ENCODE peak calls at places on chromosomes 2 and 18, in nine cellular contexts. One of them, this sample, is unnamed.

GRCh38 chr18:22856870-22857269 is 76.3 kb upstream of the RBBP8 start:
- DNase-seq in fibroblast of the aortic adventitia: no peak
- DNase-seq in GF-D8: no peak
- DNase-seq in H9: peak; percentile 52
- DNase-seq in stimulated activated CD4-positive, alpha-beta T cell treated with anti-CD3 and anti-CD28 coated beads, Interleukin-4, amount 100 ng/mL, for 24 hours: no peak
- DNase-seq in activated T-cell treated with anti-CD3 and anti-CD28 coated beads for 1 hour: no peak
- DNase-seq in RKO: no peak
- DNase-seq in mesenteric fat pad: no peak
- DNase-seq in pulmonary artery endothelial cell: no peak
- DNase-seq in this sample: no peak

GRCh38 chr2:188244383-188244782 is 47.3 kb upstream of the GULP1 start:
- DNase-seq in fibroblast of the aortic adventitia: no peak
- DNase-seq in GF-D8: no peak
- DNase-seq in H9: no peak
- DNase-seq in stimulated activated CD4-positive, alpha-beta T cell treated with anti-CD3 and anti-CD28 coated beads, Interleukin-4, amount 100 ng/mL, for 24 hours: no peak
- DNase-seq in activated T-cell treated with anti-CD3 and anti-CD28 coated beads for 1 hour: no peak
- DNase-seq in RKO: peak; percentile 20
- DNase-seq in mesenteric fat pad: no peak
- DNase-seq in pulmonary artery endothelial cell: no peak
- DNase-seq in this sample: no peak

GRCh38 chr2:181959508-181959907 is 26.1 kb upstream of the PPP1R1C start:
- DNase-seq in fibroblast of the aortic adventitia: no peak
- DNase-seq in GF-D8: no peak
- DNase-seq in H9: no peak
- DNase-seq in stimulated activated CD4-positive, alpha-beta T cell treated with anti-CD3 and anti-CD28 coated beads, Interleukin-4, amount 100 ng/mL, for 24 hours: no peak
- DNase-seq in activated T-cell treated with anti-CD3 and anti-CD28 coated beads for 1 hour: no peak
- DNase-seq in RKO: no peak
- DNase-seq in mesenteric fat pad: no peak
- DNase-seq in pulmonary artery endothelial cell: no peak
- DNase-seq in this sample: no peak

GRCh38 chr2:226561962-226562361 is 237.7 kb downstream of the IRS1 start:
- DNase-seq in fibroblast of the aortic adventitia: no peak
- DNase-seq in GF-D8: no peak
- DNase-seq in H9: no peak
- DNase-seq in stimulated activated CD4-positive, alpha-beta T cell treated with anti-CD3 and anti-CD28 coated beads, Interleukin-4, amount 100 ng/mL, for 24 hours: no peak
- DNase-seq in activated T-cell treated with anti-CD3 and anti-CD28 coated beads for 1 hour: no peak
- DNase-seq in RKO: no peak
- DNase-seq in mesenteric fat pad: no peak
- DNase-seq in pulmonary artery endothelial cell: no peak
- DNase-seq in this sample: no peak

GRCh38 chr18:40935423-40935822 is 1019.6 kb upstream of the PIK3C3 start:
- DNase-seq in fibroblast of the aortic adventitia: no peak
- DNase-seq in GF-D8: no peak
- DNase-seq in H9: no peak
- DNase-seq in stimulated activated CD4-positive, alpha-beta T cell treated with anti-CD3 and anti-CD28 coated beads, Interleukin-4, amount 100 ng/mL, for 24 hours: no peak
- DNase-seq in activated T-cell treated with anti-CD3 and anti-CD28 coated beads for 1 hour: no peak
- DNase-seq in RKO: peak; percentile 64
- DNase-seq in mesenteric fat pad: no peak
- DNase-seq in pulmonary artery endothelial cell: peak; percentile 7
- DNase-seq in this sample: peak; percentile 40

GRCh38 chr2:128797937-128798336 is 479.3 kb upstream of the HS6ST1 start:
- DNase-seq in fibroblast of the aortic adventitia: no peak
- DNase-seq in GF-D8: no peak
- DNase-seq in H9: peak; percentile 7
- DNase-seq in stimulated activated CD4-positive, alpha-beta T cell treated with anti-CD3 and anti-CD28 coated beads, Interleukin-4, amount 100 ng/mL, for 24 hours: no peak
- DNase-seq in activated T-cell treated with anti-CD3 and anti-CD28 coated beads for 1 hour: no peak
- DNase-seq in RKO: no peak
- DNase-seq in mesenteric fat pad: peak; percentile 55
- DNase-seq in pulmonary artery endothelial cell: no peak
- DNase-seq in this sample: no peak

GRCh38 chr2:24203029-24203786 is 28.4 kb downstream of the FAM228A start:
- DNase-seq in fibroblast of the aortic adventitia: no peak
- DNase-seq in GF-D8: no peak
- DNase-seq in H9: no peak
- DNase-seq in stimulated activated CD4-positive, alpha-beta T cell treated with anti-CD3 and anti-CD28 coated beads, Interleukin-4, amount 100 ng/mL, for 24 hours: no peak
- DNase-seq in activated T-cell treated with anti-CD3 and anti-CD28 coated beads for 1 hour: no peak
- DNase-seq in RKO: no peak
- DNase-seq in mesenteric fat pad: no peak
- DNase-seq in pulmonary artery endothelial cell: no peak
- DNase-seq in this sample: no peak

GRCh38 chr2:113370478-113371091 is 66.9 kb upstream of the ZNG1B start:
- DNase-seq in fibroblast of the aortic adventitia: peak; percentile 78
- DNase-seq in GF-D8: no peak
- DNase-seq in H9: peak; percentile 63
- DNase-seq in stimulated activated CD4-positive, alpha-beta T cell treated with anti-CD3 and anti-CD28 coated beads, Interleukin-4, amount 100 ng/mL, for 24 hours: peak; percentile 67
- DNase-seq in activated T-cell treated with anti-CD3 and anti-CD28 coated beads for 1 hour: peak; percentile 37
- DNase-seq in RKO: peak; percentile 82
- DNase-seq in mesenteric fat pad: no peak
- DNase-seq in pulmonary artery endothelial cell: peak; percentile 26
- DNase-seq in this sample: peak; percentile 66

GRCh38 chr18:30862900-30863299 is 179.6 kb downstream of the DSC3 start:
- DNase-seq in fibroblast of the aortic adventitia: no peak
- DNase-seq in GF-D8: no peak
- DNase-seq in H9: no peak
- DNase-seq in stimulated activated CD4-positive, alpha-beta T cell treated with anti-CD3 and anti-CD28 coated beads, Interleukin-4, amount 100 ng/mL, for 24 hours: no peak
- DNase-seq in activated T-cell treated with anti-CD3 and anti-CD28 coated beads for 1 hour: no peak
- DNase-seq in RKO: no peak
- DNase-seq in mesenteric fat pad: no peak
- DNase-seq in pulmonary artery endothelial cell: no peak
- DNase-seq in this sample: no peak

GRCh38 chr2:181421464-181421863 is 35.7 kb upstream of the ITGA4 start:
- DNase-seq in fibroblast of the aortic adventitia: no peak
- DNase-seq in GF-D8: no peak
- DNase-seq in H9: no peak
- DNase-seq in stimulated activated CD4-positive, alpha-beta T cell treated with anti-CD3 and anti-CD28 coated beads, Interleukin-4, amount 100 ng/mL, for 24 hours: no peak
- DNase-seq in activated T-cell treated with anti-CD3 and anti-CD28 coated beads for 1 hour: no peak
- DNase-seq in RKO: no peak
- DNase-seq in mesenteric fat pad: no peak
- DNase-seq in pulmonary artery endothelial cell: no peak
- DNase-seq in this sample: no peak

GRCh38 chr2:33190393-33190937 is 243.7 kb downstream of the LTBP1 start:
- DNase-seq in fibroblast of the aortic adventitia: no peak
- DNase-seq in GF-D8: no peak
- DNase-seq in H9: no peak
- DNase-seq in stimulated activated CD4-positive, alpha-beta T cell treated with anti-CD3 and anti-CD28 coated beads, Interleukin-4, amount 100 ng/mL, for 24 hours: no peak
- DNase-seq in activated T-cell treated with anti-CD3 and anti-CD28 coated beads for 1 hour: no peak
- DNase-seq in RKO: no peak
- DNase-seq in mesenteric fat pad: no peak
- DNase-seq in pulmonary artery endothelial cell: no peak
- DNase-seq in this sample: no peak

GRCh38 chr2:189552991-189553404 is 27.6 kb downstream of the SLC40A1 start:
- DNase-seq in fibroblast of the aortic adventitia: peak; percentile 65
- DNase-seq in GF-D8: no peak
- DNase-seq in H9: no peak
- DNase-seq in stimulated activated CD4-positive, alpha-beta T cell treated with anti-CD3 and anti-CD28 coated beads, Interleukin-4, amount 100 ng/mL, for 24 hours: no peak
- DNase-seq in activated T-cell treated with anti-CD3 and anti-CD28 coated beads for 1 hour: no peak
- DNase-seq in RKO: peak; percentile 22
- DNase-seq in mesenteric fat pad: no peak
- DNase-seq in pulmonary artery endothelial cell: peak; percentile 58
- DNase-seq in this sample: no peak

GRCh38 chr2:180656455-180656847 is 324.0 kb upstream of the UBE2E3 start:
- DNase-seq in fibroblast of the aortic adventitia: peak; percentile 28
- DNase-seq in GF-D8: no peak
- DNase-seq in H9: no peak
- DNase-seq in stimulated activated CD4-positive, alpha-beta T cell treated with anti-CD3 and anti-CD28 coated beads, Interleukin-4, amount 100 ng/mL, for 24 hours: no peak
- DNase-seq in activated T-cell treated with anti-CD3 and anti-CD28 coated beads for 1 hour: no peak
- DNase-seq in RKO: peak; percentile 86
- DNase-seq in mesenteric fat pad: no peak
- DNase-seq in pulmonary artery endothelial cell: no peak
- DNase-seq in this sample: no peak

GRCh38 chr2:85161626-85161960 is 28.4 kb downstream of the TCF7L1 start:
- DNase-seq in fibroblast of the aortic adventitia: peak; percentile 56
- DNase-seq in GF-D8: no peak
- DNase-seq in H9: no peak
- DNase-seq in stimulated activated CD4-positive, alpha-beta T cell treated with anti-CD3 and anti-CD28 coated beads, Interleukin-4, amount 100 ng/mL, for 24 hours: no peak
- DNase-seq in activated T-cell treated with anti-CD3 and anti-CD28 coated beads for 1 hour: no peak
- DNase-seq in RKO: no peak
- DNase-seq in mesenteric fat pad: no peak
- DNase-seq in pulmonary artery endothelial cell: no peak
- DNase-seq in this sample: no peak

GRCh38 chr2:8270699-8271098 is 411.2 kb upstream of the ID2 start:
- DNase-seq in fibroblast of the aortic adventitia: no peak
- DNase-seq in GF-D8: no peak
- DNase-seq in H9: no peak
- DNase-seq in stimulated activated CD4-positive, alpha-beta T cell treated with anti-CD3 and anti-CD28 coated beads, Interleukin-4, amount 100 ng/mL, for 24 hours: no peak
- DNase-seq in activated T-cell treated with anti-CD3 and anti-CD28 coated beads for 1 hour: no peak
- DNase-seq in RKO: no peak
- DNase-seq in mesenteric fat pad: no peak
- DNase-seq in pulmonary artery endothelial cell: no peak
- DNase-seq in this sample: no peak

GRCh38 chr2:188693111-188693510 is 281.1 kb upstream of the COL3A1 start:
- DNase-seq in fibroblast of the aortic adventitia: no peak
- DNase-seq in GF-D8: no peak
- DNase-seq in H9: peak; percentile 24
- DNase-seq in stimulated activated CD4-positive, alpha-beta T cell treated with anti-CD3 and anti-CD28 coated beads, Interleukin-4, amount 100 ng/mL, for 24 hours: no peak
- DNase-seq in activated T-cell treated with anti-CD3 and anti-CD28 coated beads for 1 hour: no peak
- DNase-seq in RKO: no peak
- DNase-seq in mesenteric fat pad: no peak
- DNase-seq in pulmonary artery endothelial cell: no peak
- DNase-seq in this sample: no peak

GRCh38 chr2:60677376-60677775 is 78.7 kb upstream of the PAPOLG start:
- DNase-seq in fibroblast of the aortic adventitia: no peak
- DNase-seq in GF-D8: no peak
- DNase-seq in H9: no peak
- DNase-seq in stimulated activated CD4-positive, alpha-beta T cell treated with anti-CD3 and anti-CD28 coated beads, Interleukin-4, amount 100 ng/mL, for 24 hours: no peak
- DNase-seq in activated T-cell treated with anti-CD3 and anti-CD28 coated beads for 1 hour: no peak
- DNase-seq in RKO: no peak
- DNase-seq in mesenteric fat pad: no peak
- DNase-seq in pulmonary artery endothelial cell: no peak
- DNase-seq in this sample: no peak

GRCh38 chr2:192741889-192742288 is 547.2 kb upstream of the TMEFF2 start:
- DNase-seq in fibroblast of the aortic adventitia: no peak
- DNase-seq in GF-D8: no peak
- DNase-seq in H9: no peak
- DNase-seq in stimulated activated CD4-positive, alpha-beta T cell treated with anti-CD3 and anti-CD28 coated beads, Interleukin-4, amount 100 ng/mL, for 24 hours: no peak
- DNase-seq in activated T-cell treated with anti-CD3 and anti-CD28 coated beads for 1 hour: no peak
- DNase-seq in RKO: peak; percentile 28
- DNase-seq in mesenteric fat pad: no peak
- DNase-seq in pulmonary artery endothelial cell: no peak
- DNase-seq in this sample: no peak

GRCh38 chr2:113076917-113077669 is 9.3 kb downstream of the IL1F10 start:
- DNase-seq in fibroblast of the aortic adventitia: no peak
- DNase-seq in GF-D8: no peak
- DNase-seq in H9: no peak
- DNase-seq in stimulated activated CD4-positive, alpha-beta T cell treated with anti-CD3 and anti-CD28 coated beads, Interleukin-4, amount 100 ng/mL, for 24 hours: no peak
- DNase-seq in activated T-cell treated with anti-CD3 and anti-CD28 coated beads for 1 hour: no peak
- DNase-seq in RKO: no peak
- DNase-seq in mesenteric fat pad: no peak
- DNase-seq in pulmonary artery endothelial cell: no peak
- DNase-seq in this sample: no peak

GRCh38 chr2:53407363-53408080 is 360.1 kb upstream of the CHAC2 start:
- DNase-seq in fibroblast of the aortic adventitia: no peak
- DNase-seq in GF-D8: no peak
- DNase-seq in H9: no peak
- DNase-seq in stimulated activated CD4-positive, alpha-beta T cell treated with anti-CD3 and anti-CD28 coated beads, Interleukin-4, amount 100 ng/mL, for 24 hours: no peak
- DNase-seq in activated T-cell treated with anti-CD3 and anti-CD28 coated beads for 1 hour: no peak
- DNase-seq in RKO: no peak
- DNase-seq in mesenteric fat pad: no peak
- DNase-seq in pulmonary artery endothelial cell: no peak
- DNase-seq in this sample: no peak

GRCh38 chr2:234970467-234970866 is 18.6 kb downstream of the SH3BP4 start:
- DNase-seq in fibroblast of the aortic adventitia: peak; percentile 26
- DNase-seq in GF-D8: no peak
- DNase-seq in H9: no peak
- DNase-seq in stimulated activated CD4-positive, alpha-beta T cell treated with anti-CD3 and anti-CD28 coated beads, Interleukin-4, amount 100 ng/mL, for 24 hours: no peak
- DNase-seq in activated T-cell treated with anti-CD3 and anti-CD28 coated beads for 1 hour: no peak
- DNase-seq in RKO: no peak
- DNase-seq in mesenteric fat pad: no peak
- DNase-seq in pulmonary artery endothelial cell: no peak
- DNase-seq in this sample: no peak

GRCh38 chr18:79944746-79945117 is 6.7 kb downstream of the SLC66A2 start:
- DNase-seq in fibroblast of the aortic adventitia: no peak
- DNase-seq in GF-D8: no peak
- DNase-seq in H9: peak; percentile 11
- DNase-seq in stimulated activated CD4-positive, alpha-beta T cell treated with anti-CD3 and anti-CD28 coated beads, Interleukin-4, amount 100 ng/mL, for 24 hours: no peak
- DNase-seq in activated T-cell treated with anti-CD3 and anti-CD28 coated beads for 1 hour: no peak
- DNase-seq in RKO: no peak
- DNase-seq in mesenteric fat pad: peak; percentile 62
- DNase-seq in pulmonary artery endothelial cell: no peak
- DNase-seq in this sample: no peak

GRCh38 chr2:170324640-170325046 is 146.7 kb downstream of the MYO3B start:
- DNase-seq in fibroblast of the aortic adventitia: peak; percentile 43
- DNase-seq in GF-D8: peak; percentile 9
- DNase-seq in H9: peak; percentile 84
- DNase-seq in stimulated activated CD4-positive, alpha-beta T cell treated with anti-CD3 and anti-CD28 coated beads, Interleukin-4, amount 100 ng/mL, for 24 hours: peak; percentile 18
- DNase-seq in activated T-cell treated with anti-CD3 and anti-CD28 coated beads for 1 hour: no peak
- DNase-seq in RKO: peak; percentile 53
- DNase-seq in mesenteric fat pad: no peak
- DNase-seq in pulmonary artery endothelial cell: no peak
- DNase-seq in this sample: peak; percentile 36

This sample was measured in HL-60.